ENCODE peak calls at places on chromosomes 12 and 14, in eight cellular contexts. J is CD8-positive, alpha-beta T cell; F is left ventricle myocardium inferior; P is stomach; W is right lobe of liver; E is AG04450; D is HepG2; R is GM23338. L is an unnamed sample.

GRCh38 chr12:52656616-52657015 is 4.6 kb upstream of the KRT2 start:
- DNase-seq in J (no peak), F (no peak), P (no peak), W (no peak), E (no peak), D (no peak), R (no peak), L (no peak)

GRCh38 chr14:94880140-94880539 is 110.2 kb upstream of the GSC start:
- DNase-seq in J (no peak), F (no peak), P (no peak), W (no peak), E (no peak), D (no peak), R (no peak), L (no peak)

GRCh38 chr12:67813509-67813908 is 165.0 kb downstream of the DYRK2 start:
- DNase-seq in J (no peak), F (no peak), P (no peak), W (no peak), E (no peak), D (no peak), R (no peak), L (no peak)

GRCh38 chr12:48180424-48180823 is 3.0 kb upstream of the CCDC184 start:
- DNase-seq in J (no peak), F (no peak), P (no peak), W (no peak), E (no peak), D (no peak), R (no peak), L (no peak)

GRCh38 chr12:124564232-124564958 is 3.0 kb downstream of the NCOR2 start:
- DNase-seq in J (no peak), F (no peak), P (no peak), W (no peak), E (no peak), D (no peak), R (peak; percentile 57), L (no peak)

GRCh38 chr14:92456215-92457017 is 57.2 kb upstream of the RIN3 start:
- DNase-seq in J (no peak), F (peak; percentile 52), P (peak; percentile 31), W (peak; percentile 55), E (peak; percentile 54), D (peak; percentile 59), R (peak; percentile 87), L (peak; percentile 83)

GRCh38 chr12:92183575-92183974 is 37.9 kb upstream of the BTG1 start:
- DNase-seq in J (no peak), F (no peak), P (no peak), W (no peak), E (no peak), D (no peak), R (peak; percentile 20), L (no peak)

GRCh38 chr12:113155641-113156040 is 6.1 kb downstream of the CFAP73 start:
- DNase-seq in J (no peak), F (no peak), P (no peak), W (no peak), E (no peak), D (no peak), R (no peak), L (no peak)

GRCh38 chr12:130198663-130199060 is 36.4 kb downstream of the FZD10 start:
- DNase-seq in J (no peak), F (no peak), P (peak; percentile 17), W (no peak), E (no peak), D (no peak), R (no peak), L (no peak)

GRCh38 chr12:60872850-60873713 is 1277.3 kb downstream of the SLC16A7 start:
- DNase-seq in J (no peak), F (no peak), P (no peak), W (no peak), E (peak; percentile 1), D (no peak), R (no peak), L (no peak)

GRCh38 chr12:103855896-103856657 is 15.0 kb upstream of the NT5DC3 start:
- DNase-seq in J (no peak), F (no peak), P (no peak), W (no peak), E (no peak), D (no peak), R (no peak), L (no peak)

GRCh38 chr12:45980540-45980939 is 9.8 kb downstream of the SCAF11 start:
- DNase-seq in J (no peak), F (no peak), P (no peak), W (no peak), E (no peak), D (no peak), R (no peak), L (no peak)

GRCh38 chr12:47021298-47021697 is 58.1 kb upstream of the PCED1B start:
- DNase-seq in J (no peak), F (no peak), P (no peak), W (no peak), E (peak; percentile 68), D (peak; percentile 46), R (peak; percentile 73), L (no peak)

GRCh38 chr12:29578070-29578469 is 80.6 kb upstream of the OVCH1 start:
- DNase-seq in J (no peak), F (no peak), P (no peak), W (no peak), E (no peak), D (no peak), R (no peak), L (no peak)

GRCh38 chr12:68617160-68617926 is 6.6 kb downstream of the RAP1B start:
- DNase-seq in J (no peak), F (no peak), P (no peak), W (no peak), E (no peak), D (no peak), R (no peak), L (no peak)

GRCh38 chr12:75784591-75784990 is 247.0 kb downstream of the PHLDA1 start:
- DNase-seq in J (no peak), F (peak; percentile 30), P (peak; percentile 96), W (peak; percentile 80), E (no peak), D (peak; percentile 73), R (no peak), L (no peak)

GRCh38 chr12:81468206-81468605 is 290.9 kb downstream of the PPFIA2 start:
- DNase-seq in J (no peak), F (no peak), P (no peak), W (no peak), E (no peak), D (no peak), R (no peak), L (no peak)

GRCh38 chr12:102323799-102324198 is 126.2 kb upstream of the PMCH start:
- DNase-seq in J (no peak), F (no peak), P (no peak), W (no peak), E (no peak), D (no peak), R (no peak), L (no peak)

GRCh38 chr14:46964378-46964777 is 312.8 kb upstream of the RPL10L start:
- DNase-seq in J (no peak), F (no peak), P (no peak), W (no peak), E (no peak), D (no peak), R (no peak), L (no peak)

GRCh38 chr14:37584211-37585100 is 10.6 kb downstream of the FOXA1 start:
- DNase-seq in J (no peak), F (no peak), P (peak; percentile 61), W (peak; percentile 53), E (no peak), D (no peak), R (peak; percentile 57), L (no peak)

DNA sequence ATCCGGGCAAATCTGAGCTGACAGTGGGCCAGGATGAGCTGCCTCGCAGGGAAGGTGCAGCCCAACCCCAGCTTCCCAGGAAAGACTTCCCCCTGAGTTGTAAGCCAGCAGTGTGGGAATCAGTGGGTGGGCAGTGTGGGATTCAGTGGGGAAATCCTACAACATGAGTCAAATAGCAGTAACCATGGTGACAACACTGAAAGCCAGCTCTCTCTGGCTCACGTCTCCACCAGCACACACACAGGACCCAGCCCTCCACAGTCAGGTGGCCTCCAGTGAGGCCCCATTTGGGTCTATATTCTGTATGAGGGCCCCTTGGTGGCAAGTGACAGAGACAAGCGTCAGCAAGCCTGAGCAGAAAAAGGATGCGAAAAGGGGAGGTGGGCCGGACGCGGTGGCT is 6.0 kb upstream of the LGALS3 start:
- DNase-seq in J (no peak), F (no peak), P (no peak), W (no peak), E (peak; percentile 84), D (no peak), R (no peak), L (no peak)
- H3K27ac ChIP-seq in J (no peak overlapping the region), F (peak overlapping the region; percentile 95), P (peak overlapping the region; percentile 99), W (no peak overlapping the region), E (peak overlapping the region; percentile 81), D (peak overlapping the region; percentile 61), R (no peak overlapping the region), L (peak overlapping the region; percentile 53)

DNA sequence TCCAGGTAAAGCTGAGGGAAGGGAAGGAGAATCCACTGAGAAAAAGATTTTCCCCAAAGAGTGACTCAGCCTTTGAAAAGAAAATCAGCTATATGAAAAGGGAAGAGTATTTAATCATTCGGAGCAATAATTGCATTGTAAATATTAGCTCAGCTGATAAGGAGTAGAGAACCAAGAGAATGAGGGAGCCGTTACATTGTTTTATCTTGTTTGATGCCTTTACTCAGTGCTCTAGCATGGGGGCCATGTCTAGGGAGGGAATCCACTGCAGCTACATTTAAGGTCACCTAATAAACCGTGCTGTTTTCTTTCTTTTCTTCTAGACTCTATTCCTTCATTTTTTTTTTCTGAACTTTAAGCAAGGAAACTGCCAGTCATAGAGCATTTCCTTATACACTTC is 447.0 kb downstream of the DIO2 start:
- DNase-seq in J (no peak), F (no peak), P (no peak), W (no peak), E (no peak), D (peak; percentile 15), R (no peak), L (no peak)
- TF ChIP-seq CTCF in J (no peak), F (no peak), P (no peak), W (no peak), E (no peak), D (no peak), R (no peak), L (no peak)

GRCh38 chr12:131770120-131770519 is 58.1 kb upstream of the MMP17 start:
- DNase-seq in J (no peak), F (no peak), P (no peak), W (no peak), E (no peak), D (no peak), R (no peak), L (no peak)
- H3K27ac ChIP-seq in J (no peak overlapping the region), F (no peak overlapping the region), P (no peak overlapping the region), W (no peak overlapping the region), E (no peak overlapping the region), D (no peak overlapping the region), R (no peak overlapping the region), L (no peak overlapping the region)

GRCh38 chr14:103247169-103247606 is 86.8 kb upstream of the EIF5 start:
- DNase-seq in J (no peak), F (no peak), P (no peak), W (no peak), E (no peak), D (no peak), R (no peak), L (no peak)
- TF ChIP-seq CTCF in J (no peak), F (no peak), P (no peak), W (no peak), E (no peak), D (no peak), R (no peak), L (no peak)

L was measured in lower lobe of right lung.